ENCODE peak calls at places on chromosomes 7 and 10, in five cellular contexts. O is sigmoid colon, Y is IMR-90, J is A549, R is body of pancreas. I is an unnamed sample.
A peak's percentile ranks its signal among the peaks of the same experiment; 100 is the strongest.

GRCh38 chr7:81005254-81005653 is 86.4 kb upstream of the SEMA3C start:
- DNase-seq in O (no peak), Y (no peak), J (no peak), R (no peak), I (no peak)

GRCh38 chr10:61411651-61412050 is 41.5 kb downstream of the TMEM26 start:
- DNase-seq in O (no peak), Y (no peak), J (no peak), R (no peak), I (no peak)

GRCh38 chr7:123643495-123644428 is 11.9 kb upstream of the LMOD2 start:
- DNase-seq in O (no peak), Y (peak; percentile 70), J (no peak), R (no peak), I (peak; percentile 22)

GRCh38 chr7:80827238-80827633 is 91.6 kb downstream of the SEMA3C start:
- DNase-seq in O (no peak), Y (peak; percentile 19), J (no peak), R (no peak), I (no peak)

GRCh38 chr10:78199019-78199418 is 165.4 kb downstream of the RPS24 start:
- DNase-seq in O (no peak), Y (no peak), J (no peak), R (no peak), I (no peak)

GRCh38 chr7:113891828-113892227 is 27.0 kb downstream of the PPP1R3A start:
- DNase-seq in O (no peak), Y (peak; percentile 56), J (no peak), R (no peak), I (no peak)

GRCh38 chr7:156473476-156474240 is 166.9 kb upstream of the RNF32 start:
- DNase-seq in O (no peak), Y (peak; percentile 19), J (peak; percentile 59), R (peak; percentile 56), I (peak; percentile 26)

GRCh38 chr7:115047968-115048720 is 126.2 kb downstream of the MDFIC start:
- DNase-seq in O (no peak), Y (peak; percentile 80), J (no peak), R (no peak), I (no peak)

GRCh38 chr7:55569269-55569663 is 3.0 kb downstream of the VOPP1 start:
- DNase-seq in O (no peak), Y (no peak), J (no peak), R (no peak), I (no peak)

GRCh38 chr7:28879105-28879504 is 79.0 kb downstream of the TRIL start:
- DNase-seq in O (no peak), Y (no peak), J (no peak), R (no peak), I (no peak)

GRCh38 chr7:74094224-74095095 is 10.9 kb downstream of the LIMK1 start:
- DNase-seq in O (peak; percentile 93), Y (peak; percentile 95), J (peak; percentile 92), R (peak; percentile 49), I (peak; percentile 96)

GRCh38 chr7:29086545-29086944 is 59.8 kb downstream of the CPVL start:
- DNase-seq in O (no peak), Y (no peak), J (no peak), R (no peak), I (no peak)

GRCh38 chr10:108352771-108353170 is 1188.3 kb upstream of the SORCS1 start:
- DNase-seq in O (no peak), Y (no peak), J (no peak), R (no peak), I (no peak)

GRCh38 chr7:131226116-131226562 is 101.5 kb upstream of the MKLN1 start:
- DNase-seq in O (no peak), Y (peak; percentile 55), J (no peak), R (no peak), I (no peak)

GRCh38 chr10:51109821-51110533 is 35.7 kb downstream of the PRKG1 start:
- DNase-seq in O (no peak), Y (peak; percentile 85), J (no peak), R (no peak), I (no peak)

GRCh38 chr10:18290651-18291313 is 150.6 kb downstream of the CACNB2 start:
- DNase-seq in O (no peak), Y (no peak), J (no peak), R (no peak), I (no peak)

GRCh38 chr7:1296727-1297475 is 64.2 kb downstream of the UNCX start:
- DNase-seq in O (no peak), Y (no peak), J (no peak), R (no peak), I (no peak)

GRCh38 chr7:75639893-75640600 is 98.7 kb downstream of the HIP1 start:
- DNase-seq in O (no peak), Y (no peak), J (no peak), R (no peak), I (no peak)

GRCh38 chr10:123043409-123043925 is 34.7 kb downstream of the ACADSB start:
- DNase-seq in O (no peak), Y (peak; percentile 67), J (peak; percentile 58), R (peak; percentile 16), I (peak; percentile 7)

GRCh38 chr10:119449760-119450461 is 92.6 kb downstream of the RGS10 start:
- DNase-seq in O (peak; percentile 79), Y (peak; percentile 59), J (no peak), R (no peak), I (peak; percentile 94)

GRCh38 chr7:36278069-36278766 is 111.4 kb upstream of the ANLN start:
- DNase-seq in O (peak; percentile 63), Y (no peak), J (no peak), R (no peak), I (no peak)

GRCh38 chr7:70005885-70006284 is 407.6 kb downstream of the AUTS2 start:
- DNase-seq in O (no peak), Y (no peak), J (no peak), R (no peak), I (no peak)

GRCh38 chr10:66680886-66681285 is 244.9 kb upstream of the LRRTM3 start:
- DNase-seq in O (no peak), Y (peak; percentile 8), J (no peak), R (no peak), I (peak; percentile 2)

GRCh38 chr10:131865223-131865917 is 35.4 kb upstream of the PPP2R2D start:
- DNase-seq in O (peak; percentile 38), Y (no peak), J (no peak), R (no peak), I (no peak)

GRCh38 chr10:106789623-106790022 is 374.9 kb downstream of the SORCS1 start:
- DNase-seq in O (no peak), Y (no peak), J (no peak), R (no peak), I (no peak)

GRCh38 chr7:149843566-149843965 is 5.4 kb downstream of the ZNF862 start:
- DNase-seq in O (peak; percentile 33), Y (no peak), J (no peak), R (no peak), I (no peak)

GRCh38 chr10:52105301-52105700 is 208.8 kb upstream of the DKK1 start:
- DNase-seq in O (no peak), Y (no peak), J (no peak), R (no peak), I (no peak)

GRCh38 chr10:3647074-3647473 is 137.9 kb downstream of the KLF6 start:
- DNase-seq in O (no peak), Y (no peak), J (no peak), R (no peak), I (no peak)

GRCh38 chr10:132140167-132140925 is 46.4 kb upstream of the DPYSL4 start:
- DNase-seq in O (peak; percentile 55), Y (no peak), J (no peak), R (no peak), I (no peak)

GRCh38 chr10:65891073-65891981 is 1034.5 kb upstream of the LRRTM3 start:
- DNase-seq in O (no peak), Y (no peak), J (peak; percentile 4), R (no peak), I (peak; percentile 8)

GRCh38 chr7:45876519-45876918 is 3.6 kb upstream of the CCDC201 start:
- DNase-seq in O (no peak), Y (no peak), J (no peak), R (no peak), I (no peak)

GRCh38 chr7:45881759-45882464 is 6.4 kb upstream of the IGFBP1 start:
- DNase-seq in O (no peak), Y (peak; percentile 89), J (no peak), R (no peak), I (peak; percentile 63)

GRCh38 chr7:45880433-45880860 is 7.6 kb upstream of the CCDC201 start:
- DNase-seq in O (no peak), Y (no peak), J (no peak), R (no peak), I (no peak)

GRCh38 chr7:45881280-45881758 is 7.0 kb upstream of the IGFBP1 start:
- DNase-seq in O (no peak), Y (no peak), J (no peak), R (no peak), I (no peak)

GRCh38 chr7:45878457-45879144 is 5.7 kb upstream of the CCDC201 start:
- DNase-seq in O (no peak), Y (no peak), J (no peak), R (no peak), I (no peak)
- TF ChIP-seq POLR2A in O (no peak), Y (no peak), J (no peak), R (no peak), I (no peak)

GRCh38 chr10:104268691-104269645 is at the start of gene GSTO2:
- DNase-seq in O (peak; percentile 100), Y (peak; percentile 93), J (peak; percentile 100), R (peak; percentile 98), I (peak; percentile 99)
- TF ChIP-seq POLR2A in O (peak; percentile 80), Y (no peak), J (peak; percentile 83), R (peak; percentile 83), I (peak; percentile 80)

DNA sequence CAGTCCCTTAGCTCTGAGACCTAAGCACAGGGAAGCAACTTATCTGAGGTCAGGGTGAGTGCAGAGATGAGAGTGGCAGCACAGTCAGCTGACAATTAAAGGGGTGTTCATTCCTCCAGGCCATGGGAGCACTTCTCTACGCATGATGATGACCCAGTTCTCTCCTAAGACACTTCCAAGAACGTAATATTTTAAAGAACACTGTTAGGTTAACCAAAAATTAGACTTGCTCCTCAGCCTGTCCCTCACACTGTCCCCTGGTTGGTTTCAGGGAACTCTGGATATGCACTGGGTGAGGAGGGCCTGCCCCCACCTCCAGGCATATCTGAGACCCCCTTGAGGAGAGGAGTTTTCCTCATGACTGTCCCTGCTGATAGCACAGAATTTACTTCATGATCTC is 767.5 kb downstream of the GRID1 start:
- DNase-seq in O (no peak), Y (no peak), J (no peak), R (no peak), I (no peak)
- TF ChIP-seq POLR2A in O (no peak), Y (no peak), J (no peak), R (no peak), I (no peak)

DNA sequence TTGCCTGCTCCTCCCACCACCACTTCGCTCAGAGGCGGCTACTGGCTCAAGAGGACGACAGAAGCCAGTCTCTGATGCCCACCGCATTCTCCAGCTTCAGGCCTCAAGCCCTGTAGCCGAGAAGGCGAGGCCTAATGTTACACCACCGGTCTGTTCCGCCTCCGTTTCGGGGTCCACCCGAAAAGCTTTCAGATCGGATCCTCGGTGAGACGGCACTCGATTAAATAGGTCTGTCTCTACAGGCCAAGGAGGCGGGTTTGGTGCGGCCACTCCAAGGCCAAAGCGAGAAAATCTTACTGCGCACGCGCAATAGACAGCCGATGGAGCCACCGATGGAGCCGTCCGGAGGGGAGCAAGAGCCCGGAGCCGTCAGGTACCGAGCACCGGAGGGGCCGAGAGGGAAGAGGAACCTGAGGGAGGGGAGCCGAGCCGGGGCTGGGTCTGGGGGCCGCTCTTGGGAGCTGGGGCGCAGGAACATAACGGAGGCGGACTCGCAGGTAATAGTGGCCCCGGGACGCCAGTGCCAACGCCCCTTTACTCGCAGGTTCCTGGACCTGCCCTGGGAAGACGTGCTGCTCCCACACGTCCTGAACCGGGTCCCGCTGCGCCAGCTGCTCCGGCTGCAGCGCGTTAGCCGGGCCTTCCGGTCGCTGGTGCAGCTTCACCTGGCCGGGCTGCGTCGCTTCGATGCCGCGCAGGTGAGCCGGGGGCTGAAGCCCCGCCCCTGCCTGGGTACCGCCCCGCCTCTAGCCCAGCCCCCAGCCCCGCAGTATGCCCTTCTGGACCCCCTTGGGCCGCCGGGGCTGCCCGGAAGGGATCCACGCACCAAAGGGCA is at the start of gene FBXL15:
- DNase-seq in O (peak; percentile 99), Y (peak; percentile 95), J (peak; percentile 93), R (peak; percentile 98), I (peak; percentile 94)
- TF ChIP-seq POLR2A in O (no peak), Y (peak; percentile 23), J (peak; percentile 56), R (peak; percentile 78), I (peak; percentile 40)